ENCODE peak calls at places on chromosomes 11 and 22, in seven cellular contexts. N, S, F, P, Y, U and L are unnamed samples.

GRCh38 chr22:46019351-46019750 is 42.4 kb upstream of the WNT7B start:
- DNase-seq in N (no peak), Y (no peak), U (no peak), P (no peak), S (no peak), F (no peak), L (no peak)

GRCh38 chr22:45276507-45276906 is 8.2 kb upstream of the UPK3A start:
- DNase-seq in N (no peak), U (no peak), F (no peak), S (no peak), Y (no peak), P (no peak), L (no peak)

GRCh38 chr22:36447634-36448033 is 33.8 kb downstream of the TXN2 start:
- DNase-seq in P (no peak), U (no peak), N (no peak), F (no peak), Y (no peak), S (no peak), L (no peak)

GRCh38 chr22:22710719-22711531 is 66.5 kb downstream of the GGTLC2 start:
- DNase-seq in S (peak; percentile 100), U (peak; percentile 75), N (peak; percentile 92), F (no peak), P (no peak), Y (peak; percentile 15), L (peak; percentile 32)

GRCh38 chr11:19869466-19869865 is 156.8 kb downstream of the NAV2 start:
- DNase-seq in P (no peak), Y (no peak), N (no peak), F (no peak), U (no peak), S (no peak), L (no peak)

GRCh38 chr11:9280655-9281301 is 15.6 kb upstream of the DENND5A start:
- DNase-seq in S (no peak), N (peak; percentile 19), F (no peak), Y (no peak), P (peak; percentile 58), U (no peak), L (peak; percentile 90)

GRCh38 chr11:1837171-1838076 is 1.4 kb upstream of the TNNI2 start:
- DNase-seq in S (peak; percentile 88), P (no peak), Y (peak; percentile 45), U (peak; percentile 97), N (peak; percentile 90), F (no peak), L (no peak)

GRCh38 chr11:101363706-101364275 is 220.0 kb downstream of the TRPC6 start:
- DNase-seq in P (no peak), U (no peak), F (no peak), Y (no peak), S (no peak), N (no peak), L (no peak)

GRCh38 chr11:77467233-77467632 is 6.7 kb downstream of the PAK1 start:
- DNase-seq in F (no peak), S (no peak), U (no peak), N (no peak), P (no peak), Y (no peak), L (no peak)

GRCh38 chr22:36331912-36332622 is 55.7 kb downstream of the MYH9 start:
- DNase-seq in N (no peak), F (no peak), S (no peak), U (peak; percentile 90), Y (no peak), P (peak; percentile 40), L (no peak)

GRCh38 chr11:72139500-72139899 is 4.0 kb downstream of the FOLR3 start:
- DNase-seq in F (no peak), S (no peak), Y (no peak), U (no peak), P (no peak), N (no peak), L (no peak)

GRCh38 chr22:20244744-20245576 is 23.2 kb downstream of the RTN4R start:
- DNase-seq in Y (no peak), S (peak; percentile 79), F (no peak), N (no peak), U (peak; percentile 66), P (no peak), L (no peak)

GRCh38 chr11:2772544-2773031 is 72.8 kb upstream of the KCNQ1OT1 start:
- DNase-seq in N (no peak), U (no peak), F (peak; percentile 31), Y (no peak), P (no peak), S (no peak), L (no peak)

GRCh38 chr11:118383657-118384056 is 17.7 kb upstream of the ATP5MG start:
- DNase-seq in P (no peak), Y (no peak), F (no peak), S (no peak), U (no peak), N (no peak), L (no peak)

GRCh38 chr22:39296981-39297489 is 22.4 kb downstream of the RPL3 start:
- DNase-seq in F (no peak), Y (no peak), U (no peak), N (no peak), S (no peak), P (no peak), L (no peak)

GRCh38 chr11:38356255-38356654 is 1758.2 kb upstream of the RAG2 start:
- DNase-seq in P (no peak), F (no peak), Y (no peak), N (no peak), S (no peak), U (no peak), L (no peak)
- TF ChIP-seq JUND in P (no peak), F (no peak), Y (no peak), N (no peak), S (no peak), U (no peak), L (no peak)

GRCh38 chr11:37504066-37504611 is 906.1 kb upstream of the RAG2 start:
- DNase-seq in F (no peak), N (no peak), S (no peak), U (no peak), Y (no peak), P (peak; percentile 78), L (no peak)
- TF ChIP-seq JUND in F (no peak), N (peak; percentile 13), S (no peak), U (peak; percentile 76), Y (no peak), P (peak; percentile 87), L (no peak)

DNA sequence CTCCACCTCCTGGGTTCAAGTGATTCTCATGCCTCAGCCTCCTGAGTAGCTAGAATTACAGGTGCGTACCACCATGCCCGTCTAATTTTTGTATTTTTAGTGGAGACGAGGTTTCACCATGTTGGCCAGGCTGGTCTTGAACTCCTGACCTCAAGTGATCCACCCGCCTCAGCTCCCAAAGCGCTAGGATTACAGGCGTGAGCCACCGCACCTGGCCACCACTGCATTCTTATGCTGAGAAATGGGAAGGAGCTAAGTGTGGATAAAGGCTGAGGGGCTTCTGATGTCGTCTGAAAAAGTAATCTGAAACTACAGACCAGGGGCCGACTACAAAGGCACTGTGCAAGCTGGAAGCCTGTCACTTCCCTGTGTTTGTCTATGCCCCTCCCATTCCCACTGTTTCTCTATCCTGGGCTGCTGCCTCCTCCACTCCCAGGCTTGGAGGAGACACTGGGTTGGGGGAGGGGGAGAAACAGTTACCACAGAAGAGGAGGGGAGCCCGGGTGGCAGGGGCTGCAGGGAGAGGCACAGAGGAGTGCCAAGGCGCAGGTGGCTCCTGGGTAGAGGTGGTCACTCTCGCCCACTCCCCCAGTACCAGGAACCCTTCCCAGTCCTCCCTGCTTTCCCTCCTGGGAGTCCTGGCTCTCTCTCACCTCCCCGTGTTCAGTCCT is 2.9 kb upstream of the MTA2 start:
- DNase-seq in S (no peak), N (no peak), U (no peak), Y (peak; percentile 62), P (no peak), F (no peak), L (no peak)
- TF ChIP-seq JUND in S (no peak), N (no peak), U (no peak), Y (no peak), P (no peak), F (no peak), L (no peak)

DNA sequence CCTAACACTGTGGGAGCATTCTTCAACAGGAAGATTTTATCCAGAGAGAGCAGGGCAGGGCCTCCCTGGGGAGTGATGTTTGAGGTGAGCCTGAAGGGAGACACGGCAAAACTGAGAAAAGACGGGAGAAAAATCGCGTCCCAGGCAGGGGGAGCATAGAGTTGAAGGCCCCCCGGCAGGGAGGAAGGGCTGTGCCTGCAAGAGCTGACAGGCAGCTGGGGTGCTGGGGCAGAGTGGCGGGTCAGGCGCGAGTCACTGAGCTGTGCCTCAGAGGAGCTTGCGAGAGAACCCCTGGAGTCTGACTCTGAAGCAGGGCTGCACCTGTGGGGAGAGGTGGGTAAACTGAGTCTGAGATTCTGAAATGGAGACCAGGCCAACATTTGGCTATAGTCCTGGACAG is 14.8 kb downstream of the PKNOX2 start:
- DNase-seq in Y (no peak), S (no peak), U (no peak), P (no peak), F (no peak), N (no peak), L (no peak)
- TF ChIP-seq JUND in Y (no peak), S (no peak), U (no peak), P (no peak), F (no peak), N (no peak), L (no peak)

DNA sequence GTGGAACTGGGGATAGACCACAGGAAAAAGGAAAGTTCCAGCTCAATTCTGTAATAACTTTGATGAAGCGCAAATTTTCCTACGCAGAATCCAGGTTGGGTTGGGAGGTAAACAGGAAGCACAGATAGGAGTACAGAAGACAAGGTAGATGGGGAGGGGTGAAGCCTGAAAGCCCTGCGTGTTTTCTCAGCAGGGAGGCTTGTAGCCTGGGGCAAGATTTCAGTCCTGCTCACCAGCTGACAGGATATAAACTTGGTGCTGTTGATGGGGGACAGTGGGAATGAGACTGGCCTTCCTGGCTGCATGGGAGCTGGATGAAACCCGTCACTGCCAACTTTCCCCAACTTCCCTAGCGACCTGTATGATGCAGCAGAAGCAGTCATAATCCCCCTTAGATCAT is 114.9 kb downstream of the ARHGAP32 start:
- DNase-seq in Y (no peak), N (no peak), S (no peak), F (no peak), P (no peak), U (no peak), L (peak; percentile 64)
- TF ChIP-seq JUND in Y (no peak), N (no peak), S (no peak), F (no peak), P (no peak), U (no peak), L (no peak)

DNA sequence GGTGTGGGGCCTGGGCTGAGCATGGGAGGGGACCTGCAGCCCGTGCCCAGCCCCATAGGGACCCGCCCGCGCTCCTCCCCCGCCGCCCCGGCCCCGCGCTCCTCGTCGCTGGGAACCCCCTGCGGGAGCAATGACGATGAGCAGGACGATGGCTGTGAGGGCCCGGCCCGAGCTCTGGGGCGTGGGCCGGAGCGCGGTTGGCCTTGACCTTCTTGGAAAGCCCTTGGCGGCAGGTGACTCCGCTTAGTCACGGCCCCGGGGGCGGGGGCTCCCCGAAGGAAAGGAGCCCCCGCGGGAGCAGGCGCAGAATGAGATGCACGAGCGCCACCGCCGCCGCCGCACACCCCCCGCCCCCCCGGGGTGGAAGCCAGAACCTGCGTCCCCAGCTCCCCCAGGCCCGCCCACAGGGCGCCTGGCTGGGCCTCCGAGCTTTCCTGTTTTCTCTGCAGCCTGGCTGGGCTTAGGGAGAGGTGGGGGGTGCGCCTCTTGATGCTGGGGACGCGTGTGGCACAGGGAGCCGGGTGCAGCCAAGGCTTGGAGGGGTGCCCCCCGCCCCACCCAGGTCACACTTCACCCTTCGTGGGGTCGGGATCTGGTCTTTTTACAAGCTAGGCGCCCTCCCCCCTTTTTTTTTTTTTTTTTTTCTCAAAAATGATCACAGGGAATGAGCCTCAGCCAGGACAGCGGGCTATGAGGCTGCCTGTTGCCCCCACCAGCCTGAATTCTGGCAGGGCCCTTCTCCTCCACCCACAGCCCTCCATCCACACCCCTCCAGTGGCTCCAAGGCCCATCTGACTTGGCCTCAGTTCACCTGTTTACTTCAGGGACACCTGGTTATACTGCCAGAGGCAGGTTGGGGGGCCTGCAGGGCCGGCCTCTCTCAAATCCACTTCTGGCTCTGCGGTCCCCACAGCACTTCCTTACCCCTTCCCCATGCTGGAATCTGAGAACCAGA is 17.9 kb downstream of the CRELD2 start:
- DNase-seq in F (no peak), S (peak; percentile 79), Y (peak; percentile 93), N (peak; percentile 79), P (peak; percentile 69), U (peak; percentile 84), L (no peak)
- TF ChIP-seq JUND in F (no peak), S (peak; percentile 88), Y (peak; percentile 26), N (no peak), P (peak; percentile 28), U (no peak), L (no peak)